ENCODE peak calls at places on chromosomes 11 and 22, in eight cellular contexts. N is NCI-H2107; P is NCI-H1092 treated with DMSO at 0.1 percent for 48 hours; U is stimulated activated CD4-positive, alpha-beta T cell treated with anti-CD3 and anti-CD28 coated beads, Interleukin-1b, Interleukin-23, amount 100 ng/mL, for 24 hours; X is activated CD4-positive, alpha-beta T cell treated with anti-CD3 and anti-CD28 coated beads, Interleukin-2, amount 50 U/mL, for 48 hours; I is mesenchymal stem cell; W is GM12878; T is NCI-H2081. Z is an unnamed sample.

GRCh38 chr22:31350410-31350863 is 4.3 kb upstream of the PATZ1 start:
- DNase-seq in P (peak; percentile 87), I (peak; percentile 18), U (no peak), X (no peak), T (peak; percentile 53), W (no peak), N (no peak), Z (no peak)

GRCh38 chr11:102318469-102318868 is 1.2 kb downstream of the BIRC3 start:
- DNase-seq in X (peak; percentile 72), I (no peak), U (peak; percentile 22), N (no peak), P (no peak), T (no peak), W (no peak), Z (no peak)

GRCh38 chr11:76850815-76851214 is 9.9 kb upstream of the ACER3 start:
- DNase-seq in I (no peak), T (no peak), P (no peak), W (no peak), X (no peak), N (no peak), U (no peak), Z (no peak)

GRCh38 chr11:88979641-88980040 is 86.1 kb downstream of the GRM5 start:
- DNase-seq in W (no peak), P (no peak), I (peak; percentile 6), U (no peak), T (no peak), N (no peak), X (no peak), Z (no peak)

GRCh38 chr22:31192513-31192912 is 19.6 kb upstream of the LIMK2 start:
- DNase-seq in T (no peak), I (peak; percentile 56), U (no peak), W (no peak), X (no peak), P (no peak), N (no peak), Z (no peak)

GRCh38 chr11:125082611-125083311 is 19.7 kb downstream of the SLC37A2 start:
- DNase-seq in N (no peak), U (no peak), T (no peak), I (peak; percentile 95), W (no peak), X (no peak), P (no peak), Z (no peak)

GRCh38 chr22:36398602-36399472 is 11.1 kb upstream of the MYH9 start:
- DNase-seq in U (no peak), T (no peak), W (no peak), X (no peak), P (no peak), N (no peak), I (peak; percentile 77), Z (no peak)

GRCh38 chr11:103609117-103610066 is 427.0 kb upstream of the DDI1 start:
- DNase-seq in P (no peak), N (no peak), T (no peak), I (peak; percentile 95), X (no peak), U (no peak), W (no peak), Z (no peak)

GRCh38 chr22:42172385-42173172 is 42.0 kb upstream of the CYP2D6 start:
- DNase-seq in X (no peak), I (no peak), U (no peak), N (no peak), W (no peak), T (no peak), P (no peak), Z (no peak)

GRCh38 chr11:93589347-93589746 is 46.2 kb upstream of the SMCO4 start:
- DNase-seq in W (no peak), T (no peak), P (no peak), N (no peak), U (no peak), X (no peak), I (no peak), Z (no peak)

GRCh38 chr11:92211576-92212167 is 12.9 kb upstream of the FAT3 start:
- DNase-seq in N (no peak), T (peak; percentile 7), I (peak; percentile 13), P (peak; percentile 65), W (no peak), X (no peak), U (no peak), Z (no peak)

GRCh38 chr11:85673422-85673821 is 8.5 kb upstream of the CREBZF start:
- DNase-seq in P (no peak), N (no peak), T (no peak), U (no peak), X (no peak), W (no peak), I (no peak), Z (no peak)

GRCh38 chr11:119316729-119317591 is at the start of gene MCAM:
- DNase-seq in I (peak; percentile 71), U (no peak), W (no peak), T (peak; percentile 19), X (no peak), P (peak; percentile 43), N (no peak), Z (no peak)

GRCh38 chr11:116033931-116034553 is 529.8 kb upstream of the CADM1 start:
- DNase-seq in X (no peak), N (no peak), W (no peak), T (no peak), U (no peak), P (peak; percentile 98), I (no peak), Z (no peak)

GRCh38 chr11:71112454-71112853 is 139.9 kb downstream of the SHANK2 start:
- DNase-seq in W (no peak), U (no peak), I (no peak), N (no peak), P (no peak), T (no peak), X (no peak), Z (no peak)

GRCh38 chr11:55607545-55607944 is at the start of gene OR4C11:
- DNase-seq in W (no peak), P (no peak), T (no peak), I (no peak), U (no peak), N (no peak), X (no peak), Z (no peak)

GRCh38 chr22:45488764-45489370 is 13.8 kb upstream of the FBLN1 start:
- DNase-seq in U (no peak), I (no peak), T (no peak), W (no peak), N (no peak), P (no peak), X (no peak), Z (no peak)

GRCh38 chr11:126510621-126511370 is 155.3 kb downstream of the ST3GAL4 start:
- DNase-seq in T (no peak), N (no peak), X (no peak), P (no peak), W (no peak), U (no peak), I (no peak), Z (no peak)

GRCh38 chr11:64207247-64208085 is 945 bp downstream of the FERMT3 start:
- DNase-seq in U (peak; percentile 59), X (peak; percentile 88), N (no peak), T (no peak), W (peak; percentile 57), P (no peak), I (peak; percentile 81), Z (no peak)

GRCh38 chr22:19844423-19845368 is 10.0 kb downstream of the GNB1L start:
- DNase-seq in I (peak; percentile 13), X (no peak), T (no peak), W (no peak), U (no peak), N (no peak), P (no peak), Z (no peak)

GRCh38 chr22:40236131-40236665 is 58.5 kb downstream of the TNRC6B start:
- DNase-seq in X (no peak), W (no peak), P (no peak), N (no peak), T (no peak), U (no peak), I (no peak), Z (no peak)

GRCh38 chr11:112457532-112457931 is 196.9 kb upstream of the PLET1 start:
- DNase-seq in U (no peak), X (no peak), T (no peak), N (no peak), P (no peak), W (no peak), I (no peak), Z (no peak)

GRCh38 chr22:20552450-20552894 is 45.1 kb downstream of the MED15 start:
- DNase-seq in T (no peak), N (no peak), W (no peak), U (no peak), I (peak; percentile 82), P (no peak), X (no peak), Z (no peak)

GRCh38 chr22:37336474-37337028 is 54.2 kb downstream of the CYTH4 start:
- DNase-seq in W (no peak), X (no peak), T (no peak), P (no peak), U (no peak), N (no peak), I (no peak), Z (no peak)

GRCh38 chr11:65182258-65183170 is 786 bp downstream of the CAPN1 start:
- DNase-seq in T (peak; percentile 27), W (no peak), I (peak; percentile 50), U (no peak), N (no peak), P (no peak), X (peak; percentile 35), Z (no peak)

GRCh38 chr11:34316347-34317037 is 41.3 kb downstream of the ABTB2 start:
- DNase-seq in I (no peak), N (no peak), X (no peak), U (no peak), P (no peak), T (no peak), W (no peak), Z (no peak)

GRCh38 chr11:79762271-79762935 is 321.6 kb upstream of the TENM4 start:
- DNase-seq in W (no peak), I (no peak), T (no peak), U (no peak), P (no peak), N (no peak), X (no peak), Z (no peak)

GRCh38 chr22:20990184-20991180 is 8.4 kb downstream of the LZTR1 start:
- DNase-seq in W (no peak), T (no peak), N (no peak), U (no peak), I (no peak), X (no peak), P (no peak), Z (no peak)

GRCh38 chr11:106858200-106858599 is 160.1 kb downstream of the GUCY1A2 start:
- DNase-seq in U (no peak), P (no peak), I (no peak), X (no peak), T (no peak), W (no peak), N (no peak), Z (no peak)

GRCh38 chr11:130601141-130601540 is 152.7 kb downstream of the ADAMTS15 start:
- DNase-seq in N (no peak), W (no peak), X (no peak), U (no peak), P (no peak), T (no peak), I (peak; percentile 92), Z (no peak)

GRCh38 chr11:75850787-75851186 is 35.8 kb downstream of the UVRAG start:
- DNase-seq in W (no peak), U (no peak), P (no peak), X (no peak), T (no peak), N (no peak), I (peak; percentile 22), Z (no peak)

GRCh38 chr11:130070109-130070828 is 575 bp downstream of the APLP2 start:
- DNase-seq in U (peak; percentile 17), T (peak; percentile 19), I (peak; percentile 42), N (no peak), X (peak; percentile 54), P (peak; percentile 44), W (no peak), Z (no peak)

GRCh38 chr11:64742940-64743590 is 877 bp downstream of the RASGRP2 start:
- DNase-seq in I (peak; percentile 57), N (no peak), P (no peak), T (no peak), U (peak; percentile 65), X (peak; percentile 83), W (no peak), Z (no peak)

GRCh38 chr22:39348909-39349505 is 784 bp upstream of the SYNGR1 start:
- DNase-seq in W (no peak), I (no peak), P (peak; percentile 52), N (no peak), T (no peak), X (no peak), U (no peak), Z (no peak)

Z was measured in GM12864.